ENCODE peak calls at places on chromosome X, in eight cellular contexts. Y is NCI-H345, P is adrenal gland, N is right lobe of liver, B is AG20443, G is caudate nucleus, M is MG63, U is HFF-Myc. J is an unnamed sample.

GRCh38 chrX:15293471-15293870 is 22.0 kb downstream of the ASB11 start:
- DNase-seq in Y (no peak), P (no peak), N (no peak), B (no peak), G (no peak), M (no peak), U (no peak), J (no peak)

GRCh38 chrX:119343856-119344255 is 55.3 kb upstream of the SLC25A43 start:
- DNase-seq in Y (no peak), P (no peak), N (no peak), B (no peak), G (no peak), M (no peak), U (no peak), J (no peak)

GRCh38 chrX:134171661-134172587 is 65.1 kb upstream of the CCDC160 start:
- DNase-seq in Y (no peak), P (peak), N (no peak), B (peak), G (peak), M (peak), U (no peak), J (peak)

GRCh38 chrX:49884290-49884862 is 5.1 kb downstream of the USP27X start:
- DNase-seq in Y (peak), P (peak), N (peak), B (peak), G (peak), M (peak), U (peak), J (peak)

GRCh38 chrX:151359931-151360871 is 36.8 kb upstream of the VMA21 start:
- DNase-seq in Y (peak), P (peak), N (peak), B (peak), G (peak), M (no peak), U (no peak), J (peak)

GRCh38 chrX:68146054-68146453 is 287.2 kb downstream of the OPHN1 start:
- DNase-seq in Y (peak), P (no peak), N (no peak), B (peak), G (no peak), M (no peak), U (peak), J (no peak)

GRCh38 chrX:150897371-150898319 is 823 bp downstream of the CD99L2 start:
- DNase-seq in Y (peak), P (peak), N (peak), B (no peak), G (peak), M (peak), U (no peak), J (peak)

GRCh38 chrX:45479835-45480422 is 279.3 kb upstream of the DIPK2B start:
- DNase-seq in Y (no peak), P (no peak), N (no peak), B (peak), G (no peak), M (peak), U (peak), J (no peak)

GRCh38 chrX:124045109-124045508 is 83.6 kb downstream of the STAG2 start:
- DNase-seq in Y (no peak), P (no peak), N (no peak), B (no peak), G (no peak), M (no peak), U (no peak), J (no peak)

GRCh38 chrX:135302269-135302873 is 6.9 kb upstream of the ETDC start:
- DNase-seq in Y (no peak), P (no peak), N (no peak), B (no peak), G (no peak), M (no peak), U (no peak), J (no peak)

GRCh38 chrX:50206753-50207152 is 2.2 kb downstream of the CCNB3 start:
- DNase-seq in Y (no peak), P (no peak), N (no peak), B (no peak), G (no peak), M (no peak), U (no peak), J (no peak)

GRCh38 chrX:41481264-41482109 is 34.3 kb downstream of the NYX start:
- DNase-seq in Y (no peak), P (no peak), N (no peak), B (peak), G (no peak), M (peak), U (no peak), J (no peak)

GRCh38 chrX:4841216-4841745 is 1127.8 kb upstream of the PRKX start:
- DNase-seq in Y (no peak), P (no peak), N (no peak), B (no peak), G (no peak), M (no peak), U (no peak), J (no peak)

GRCh38 chrX:39018526-39018925 is 217.3 kb downstream of the MID1IP1 start:
- DNase-seq in Y (no peak), P (no peak), N (no peak), B (no peak), G (no peak), M (no peak), U (no peak), J (no peak)

GRCh38 chrX:14817559-14817958 is 55.3 kb downstream of the FANCB start:
- DNase-seq in Y (no peak), P (no peak), N (no peak), B (no peak), G (no peak), M (no peak), U (no peak), J (no peak)

GRCh38 chrX:40060356-40060845 is 37.4 kb downstream of the BCOR start:
- DNase-seq in Y (no peak), P (no peak), N (no peak), B (no peak), G (no peak), M (no peak), U (no peak), J (no peak)

GRCh38 chrX:66030505-66031317 is 9.2 kb downstream of the VSIG4 start:
- DNase-seq in Y (no peak), P (no peak), N (no peak), B (peak), G (no peak), M (no peak), U (no peak), J (no peak)